ENCODE peak calls at places on chromosomes 16 and 17, in nine cellular contexts. O, I, E, D, V, K, Q, C and H are unnamed samples.

GRCh38 chr17:72176516-72176851 is 55.7 kb downstream of the SOX9 start:
- DNase-seq in C (no peak), V (no peak), K (no peak), I (no peak), D (no peak), Q (no peak), O (no peak), E (no peak), H (no peak)

GRCh38 chr17:71461504-71462197 is 659.2 kb upstream of the SOX9 start:
- DNase-seq in E (no peak), O (no peak), K (no peak), V (no peak), D (no peak), C (no peak), I (no peak), Q (no peak), H (no peak)

GRCh38 chr16:80915079-80915450 is 91.6 kb downstream of the CMC2 start:
- DNase-seq in Q (no peak), O (no peak), E (no peak), C (no peak), K (no peak), I (no peak), D (no peak), V (no peak), H (no peak)

GRCh38 chr16:3254309-3254708 is 2.1 kb downstream of the MEFV start:
- DNase-seq in I (no peak), C (no peak), E (no peak), V (no peak), Q (no peak), D (no peak), O (no peak), K (no peak), H (no peak)

GRCh38 chr16:57372372-57373116 is at the start of gene CX3CL1:
- DNase-seq in V (peak; percentile 47), I (no peak), Q (peak; percentile 22), C (peak; percentile 53), O (no peak), K (no peak), D (peak; percentile 78), E (peak; percentile 68), H (no peak)

GRCh38 chr17:57998234-57998746 is 8.8 kb downstream of the SRSF1 start:
- DNase-seq in Q (no peak), I (no peak), V (no peak), K (no peak), O (no peak), D (no peak), E (no peak), C (no peak), H (no peak)

GRCh38 chr17:44000141-44000860 is 4.1 kb upstream of the NAGS start:
- DNase-seq in Q (no peak), I (no peak), O (no peak), K (no peak), C (no peak), V (no peak), D (no peak), E (no peak), H (no peak)

GRCh38 chr16:75486014-75486404 is 9.2 kb downstream of the CHST6 start:
- DNase-seq in I (no peak), C (no peak), D (no peak), O (no peak), V (no peak), Q (peak; percentile 85), E (no peak), K (no peak), H (no peak)

GRCh38 chr17:36594626-36595401 is 3.1 kb downstream of the DHRS11 start:
- DNase-seq in I (no peak), E (no peak), K (no peak), C (no peak), O (no peak), V (no peak), D (no peak), Q (no peak), H (no peak)

GRCh38 chr17:67434061-67434525 is 57.0 kb downstream of the PITPNC1 start:
- DNase-seq in V (no peak), D (no peak), C (no peak), I (no peak), O (peak; percentile 57), K (no peak), E (no peak), Q (no peak), H (peak; percentile 40)

GRCh38 chr17:32349503-32349853 is 479 bp upstream of the ZNF207 start:
- DNase-seq in D (no peak), C (no peak), I (no peak), K (no peak), E (no peak), V (no peak), Q (no peak), O (peak; percentile 25), H (no peak)

GRCh38 chr16:8583199-8583598 is 7.1 kb downstream of the TMEM114 start:
- DNase-seq in Q (no peak), E (peak; percentile 42), I (no peak), C (peak; percentile 74), K (no peak), D (no peak), O (no peak), V (no peak), H (no peak)

GRCh38 chr16:65988019-65988418 is 378.5 kb upstream of the CDH5 start:
- DNase-seq in K (no peak), D (no peak), O (no peak), V (no peak), I (no peak), Q (no peak), C (no peak), E (no peak), H (no peak)